ENCODE peak calls at places on chromosome X, in four cellular contexts. G is DMS 273 treated with DMSO at 0.1 percent for 48 hours, U is ovary, W is NCI-H1092. S is an unnamed sample.

GRCh38 chrX:46178763-46179162 is 366.5 kb downstream of the ZNF674 start:
- DNase-seq in G (no peak), U (no peak), W (no peak), S (no peak)

GRCh38 chrX:18893536-18893935 is 90.4 kb downstream of the PHKA2 start:
- DNase-seq in G (no peak), U (no peak), W (no peak), S (no peak)

GRCh38 chrX:109840585-109840984 is 107.5 kb upstream of the ACSL4 start:
- DNase-seq in G (no peak), U (peak; percentile 56), W (no peak), S (no peak)

GRCh38 chrX:134547047-134547679 is 87.2 kb downstream of the HPRT1 start:
- DNase-seq in G (no peak), U (no peak), W (no peak), S (no peak)

GRCh38 chrX:23621621-23622265 is 45.5 kb upstream of the PRDX4 start:
- DNase-seq in G (no peak), U (no peak), W (no peak), S (no peak)

GRCh38 chrX:9293051-9293496 is 171.8 kb upstream of the TBL1X start:
- DNase-seq in G (no peak), U (no peak), W (no peak), S (no peak)

GRCh38 chrX:151396042-151396826 is 772 bp upstream of the VMA21 start:
- DNase-seq in G (peak; percentile 57), U (peak; percentile 21), W (peak; percentile 87), S (no peak)

GRCh38 chrX:146054311-146054710 is 236.7 kb downstream of the SLITRK2 start:
- DNase-seq in G (peak; percentile 75), U (no peak), W (no peak), S (no peak)

GRCh38 chrX:10582945-10583344 is 37.4 kb downstream of the MID1 start:
- DNase-seq in G (no peak), U (no peak), W (no peak), S (no peak)

GRCh38 chrX:49995021-49995731 is 72.8 kb downstream of the CLCN5 start:
- DNase-seq in G (no peak), U (no peak), W (no peak), S (no peak)

GRCh38 chrX:18895157-18895952 is 88.6 kb downstream of the PHKA2 start:
- DNase-seq in G (no peak), U (no peak), W (no peak), S (no peak)

GRCh38 chrX:131273024-131273423 is 16.1 kb downstream of the IGSF1 start:
- DNase-seq in G (no peak), U (no peak), W (no peak), S (no peak)

GRCh38 chrX:37060999-37061398 is 52.8 kb downstream of the FAM47C start:
- DNase-seq in G (peak; percentile 20), U (no peak), W (no peak), S (no peak)

GRCh38 chrX:112512509-112512908 is 167.2 kb downstream of the LHFPL1 start:
- DNase-seq in G (no peak), U (no peak), W (no peak), S (no peak)